ENCODE peak calls at places on chromosome 11, in seven cellular contexts. One of them, this sample, is unnamed.

GRCh38 chr11:120622189-120622912 is 110.8 kb downstream of the GRIK4 start:
- DNase-seq in retinal pigment epithelial cell: no peak
- DNase-seq in epithelial cell of esophagus: no peak
- DNase-seq in adrenal gland: peak; percentile 17
- DNase-seq in AG04450: no peak
- DNase-seq in mammary epithelial cell: no peak
- DNase-seq in stomach: no peak
- DNase-seq in this sample: no peak

GRCh38 chr11:109037856-109038780 is 373.2 kb downstream of the DDX10 start:
- DNase-seq in epithelial cell of esophagus: peak; percentile 42
- DNase-seq in mammary epithelial cell: peak; percentile 77
- DNase-seq in adrenal gland: no peak
- DNase-seq in stomach: no peak
- DNase-seq in retinal pigment epithelial cell: peak; percentile 86
- DNase-seq in AG04450: no peak
- DNase-seq in this sample: no peak

GRCh38 chr11:119590651-119591308 is 138.2 kb downstream of the NECTIN1 start:
- DNase-seq in AG04450: no peak
- DNase-seq in retinal pigment epithelial cell: peak; percentile 90
- DNase-seq in epithelial cell of esophagus: peak; percentile 97
- DNase-seq in adrenal gland: no peak
- DNase-seq in stomach: peak; percentile 45
- DNase-seq in mammary epithelial cell: peak; percentile 97
- DNase-seq in this sample: no peak

GRCh38 chr11:65027213-65028067 is at the start of gene SNX15:
- DNase-seq in AG04450: peak; percentile 92
- DNase-seq in adrenal gland: peak; percentile 95
- DNase-seq in retinal pigment epithelial cell: peak; percentile 89
- DNase-seq in stomach: peak; percentile 93
- DNase-seq in epithelial cell of esophagus: peak; percentile 97
- DNase-seq in mammary epithelial cell: peak; percentile 96
- DNase-seq in this sample: peak; percentile 88

GRCh38 chr11:14075118-14075601 is 112.6 kb downstream of the SPON1 start:
- DNase-seq in adrenal gland: no peak
- DNase-seq in stomach: no peak
- DNase-seq in epithelial cell of esophagus: peak; percentile 58
- DNase-seq in mammary epithelial cell: peak; percentile 89
- DNase-seq in retinal pigment epithelial cell: no peak
- DNase-seq in AG04450: no peak
- DNase-seq in this sample: no peak

GRCh38 chr11:134340354-134340964 is 8.7 kb downstream of the GLB1L2 start:
- DNase-seq in adrenal gland: no peak
- DNase-seq in epithelial cell of esophagus: no peak
- DNase-seq in mammary epithelial cell: no peak
- DNase-seq in AG04450: no peak
- DNase-seq in stomach: no peak
- DNase-seq in retinal pigment epithelial cell: no peak
- DNase-seq in this sample: no peak

GRCh38 chr11:124934862-124935547 is 842 bp downstream of the HEPACAM start:
- DNase-seq in AG04450: peak; percentile 86
- DNase-seq in adrenal gland: no peak
- DNase-seq in epithelial cell of esophagus: peak; percentile 53
- DNase-seq in stomach: no peak
- DNase-seq in retinal pigment epithelial cell: no peak
- DNase-seq in mammary epithelial cell: peak; percentile 46
- DNase-seq in this sample: no peak

GRCh38 chr11:115759622-115760527 is 255.7 kb upstream of the CADM1 start:
- DNase-seq in adrenal gland: peak; percentile 50
- DNase-seq in epithelial cell of esophagus: no peak
- DNase-seq in retinal pigment epithelial cell: no peak
- DNase-seq in AG04450: no peak
- DNase-seq in stomach: no peak
- DNase-seq in mammary epithelial cell: no peak
- DNase-seq in this sample: peak; percentile 34

GRCh38 chr11:94742645-94743044 is 25.5 kb upstream of the AMOTL1 start:
- DNase-seq in AG04450: no peak
- DNase-seq in epithelial cell of esophagus: no peak
- DNase-seq in adrenal gland: no peak
- DNase-seq in retinal pigment epithelial cell: no peak
- DNase-seq in mammary epithelial cell: no peak
- DNase-seq in stomach: no peak
- DNase-seq in this sample: no peak

GRCh38 chr11:76444065-76444383 is 794 bp upstream of the EMSY start:
- DNase-seq in AG04450: no peak
- DNase-seq in epithelial cell of esophagus: no peak
- DNase-seq in mammary epithelial cell: no peak
- DNase-seq in stomach: no peak
- DNase-seq in adrenal gland: no peak
- DNase-seq in retinal pigment epithelial cell: no peak
- DNase-seq in this sample: no peak

GRCh38 chr11:77082838-77083552 is 16.2 kb downstream of the CAPN5 start:
- DNase-seq in adrenal gland: peak; percentile 69
- DNase-seq in mammary epithelial cell: no peak
- DNase-seq in epithelial cell of esophagus: no peak
- DNase-seq in stomach: peak; percentile 47
- DNase-seq in AG04450: no peak
- DNase-seq in retinal pigment epithelial cell: no peak
- DNase-seq in this sample: no peak

GRCh38 chr11:44300881-44301855 is 8.8 kb downstream of the ALX4 start:
- DNase-seq in retinal pigment epithelial cell: no peak
- DNase-seq in stomach: no peak
- DNase-seq in AG04450: no peak
- DNase-seq in epithelial cell of esophagus: no peak
- DNase-seq in mammary epithelial cell: no peak
- DNase-seq in adrenal gland: no peak
- DNase-seq in this sample: no peak

GRCh38 chr11:79291948-79292347 is 148.9 kb downstream of the TENM4 start:
- DNase-seq in stomach: no peak
- DNase-seq in epithelial cell of esophagus: no peak
- DNase-seq in AG04450: no peak
- DNase-seq in mammary epithelial cell: no peak
- DNase-seq in adrenal gland: no peak
- DNase-seq in retinal pigment epithelial cell: no peak
- DNase-seq in this sample: no peak

GRCh38 chr11:87392665-87393064 is 354.9 kb downstream of the TMEM135 start:
- DNase-seq in mammary epithelial cell: no peak
- DNase-seq in adrenal gland: no peak
- DNase-seq in stomach: no peak
- DNase-seq in epithelial cell of esophagus: no peak
- DNase-seq in AG04450: no peak
- DNase-seq in retinal pigment epithelial cell: no peak
- DNase-seq in this sample: no peak

GRCh38 chr11:128734439-128735224 is 40.8 kb downstream of the FLI1 start:
- DNase-seq in epithelial cell of esophagus: no peak
- DNase-seq in adrenal gland: no peak
- DNase-seq in stomach: peak; percentile 50
- DNase-seq in mammary epithelial cell: no peak
- DNase-seq in AG04450: no peak
- DNase-seq in retinal pigment epithelial cell: no peak
- DNase-seq in this sample: no peak

GRCh38 chr11:62603072-62603408 is 1.4 kb upstream of the MTA2 start:
- DNase-seq in epithelial cell of esophagus: peak; percentile 22
- DNase-seq in stomach: no peak
- DNase-seq in mammary epithelial cell: no peak
- DNase-seq in AG04450: no peak
- DNase-seq in adrenal gland: no peak
- DNase-seq in retinal pigment epithelial cell: no peak
- DNase-seq in this sample: no peak

GRCh38 chr11:95711162-95711944 is 78.2 kb downstream of the FAM76B start:
- DNase-seq in adrenal gland: peak; percentile 16
- DNase-seq in epithelial cell of esophagus: no peak
- DNase-seq in AG04450: no peak
- DNase-seq in mammary epithelial cell: peak; percentile 23
- DNase-seq in stomach: no peak
- DNase-seq in retinal pigment epithelial cell: no peak
- DNase-seq in this sample: no peak

GRCh38 chr11:62004473-62004872 is 37.0 kb upstream of the FTH1 start:
- DNase-seq in AG04450: peak; percentile 42
- DNase-seq in stomach: no peak
- DNase-seq in adrenal gland: peak; percentile 26
- DNase-seq in mammary epithelial cell: peak; percentile 32
- DNase-seq in retinal pigment epithelial cell: peak; percentile 60
- DNase-seq in epithelial cell of esophagus: no peak
- DNase-seq in this sample: no peak

GRCh38 chr11:17672469-17672868 is 46.9 kb upstream of the MYOD1 start:
- DNase-seq in stomach: no peak
- DNase-seq in retinal pigment epithelial cell: no peak
- DNase-seq in adrenal gland: no peak
- DNase-seq in AG04450: no peak
- DNase-seq in epithelial cell of esophagus: no peak
- DNase-seq in mammary epithelial cell: no peak
- DNase-seq in this sample: no peak

GRCh38 chr11:113877673-113878060 is 2.3 kb upstream of the USP28 start:
- DNase-seq in AG04450: no peak
- DNase-seq in stomach: no peak
- DNase-seq in epithelial cell of esophagus: no peak
- DNase-seq in mammary epithelial cell: no peak
- DNase-seq in adrenal gland: no peak
- DNase-seq in retinal pigment epithelial cell: no peak
- DNase-seq in this sample: no peak

GRCh38 chr11:9490376-9490775 is 29.6 kb downstream of the ZNF143 start:
- DNase-seq in retinal pigment epithelial cell: no peak
- DNase-seq in stomach: no peak
- DNase-seq in adrenal gland: no peak
- DNase-seq in epithelial cell of esophagus: no peak
- DNase-seq in AG04450: no peak
- DNase-seq in mammary epithelial cell: no peak
- DNase-seq in this sample: no peak

GRCh38 chr11:62144641-62145255 is 20.9 kb downstream of the INCENP start:
- DNase-seq in stomach: peak; percentile 21
- DNase-seq in epithelial cell of esophagus: no peak
- DNase-seq in mammary epithelial cell: no peak
- DNase-seq in adrenal gland: no peak
- DNase-seq in retinal pigment epithelial cell: no peak
- DNase-seq in AG04450: no peak
- DNase-seq in this sample: no peak

GRCh38 chr11:128814856-128815705 is 52.0 kb downstream of the KCNJ1 start:
- DNase-seq in mammary epithelial cell: peak; percentile 76
- DNase-seq in retinal pigment epithelial cell: peak; percentile 67
- DNase-seq in AG04450: peak; percentile 42
- DNase-seq in stomach: no peak
- DNase-seq in epithelial cell of esophagus: peak; percentile 78
- DNase-seq in adrenal gland: peak; percentile 33
- DNase-seq in this sample: peak; percentile 46

GRCh38 chr11:44805152-44805461 is 78.3 kb downstream of the TSPAN18 start:
- DNase-seq in retinal pigment epithelial cell: no peak
- DNase-seq in stomach: no peak
- DNase-seq in epithelial cell of esophagus: no peak
- DNase-seq in AG04450: no peak
- DNase-seq in adrenal gland: no peak
- DNase-seq in mammary epithelial cell: no peak
- DNase-seq in this sample: no peak

GRCh38 chr11:94139421-94139820 is 10.8 kb downstream of the PANX1 start:
- DNase-seq in AG04450: no peak
- DNase-seq in stomach: no peak
- DNase-seq in retinal pigment epithelial cell: no peak
- DNase-seq in epithelial cell of esophagus: no peak
- DNase-seq in mammary epithelial cell: no peak
- DNase-seq in adrenal gland: no peak
- DNase-seq in this sample: peak; percentile 20

GRCh38 chr11:69144316-69144715 is 11.4 kb upstream of the SMIM38 start:
- DNase-seq in mammary epithelial cell: no peak
- DNase-seq in retinal pigment epithelial cell: peak; percentile 23
- DNase-seq in stomach: no peak
- DNase-seq in adrenal gland: no peak
- DNase-seq in epithelial cell of esophagus: peak; percentile 62
- DNase-seq in AG04450: no peak
- DNase-seq in this sample: no peak

GRCh38 chr11:69141742-69142141 is 14.0 kb upstream of the SMIM38 start:
- DNase-seq in stomach: peak; percentile 17
- DNase-seq in retinal pigment epithelial cell: no peak
- DNase-seq in adrenal gland: no peak
- DNase-seq in mammary epithelial cell: no peak
- DNase-seq in epithelial cell of esophagus: no peak
- DNase-seq in AG04450: no peak
- DNase-seq in this sample: no peak

GRCh38 chr11:69142894-69143293 is 12.8 kb upstream of the SMIM38 start:
- DNase-seq in stomach: peak; percentile 1
- DNase-seq in mammary epithelial cell: no peak
- DNase-seq in retinal pigment epithelial cell: no peak
- DNase-seq in epithelial cell of esophagus: no peak
- DNase-seq in AG04450: no peak
- DNase-seq in adrenal gland: no peak
- DNase-seq in this sample: no peak

GRCh38 chr11:69148377-69148762 is 7.4 kb upstream of the SMIM38 start:
- DNase-seq in AG04450: no peak
- DNase-seq in stomach: no peak
- DNase-seq in mammary epithelial cell: no peak
- DNase-seq in retinal pigment epithelial cell: no peak
- DNase-seq in adrenal gland: no peak
- DNase-seq in epithelial cell of esophagus: no peak
- DNase-seq in this sample: no peak

GRCh38 chr11:69144719-69145365 is 10.9 kb upstream of the SMIM38 start:
- DNase-seq in adrenal gland: no peak
- DNase-seq in epithelial cell of esophagus: peak; percentile 49
- DNase-seq in retinal pigment epithelial cell: peak; percentile 36
- DNase-seq in mammary epithelial cell: no peak
- DNase-seq in AG04450: peak; percentile 56
- DNase-seq in stomach: no peak
- DNase-seq in this sample: no peak
- TF ChIP-seq CTCF in adrenal gland: no peak
- TF ChIP-seq CTCF in epithelial cell of esophagus: no peak
- TF ChIP-seq CTCF in retinal pigment epithelial cell: peak; percentile 16
- TF ChIP-seq CTCF in mammary epithelial cell: no peak
- TF ChIP-seq CTCF in AG04450: peak; percentile 3
- TF ChIP-seq CTCF in stomach: no peak
- TF ChIP-seq CTCF in this sample: no peak

GRCh38 chr11:90113541-90113940 is 20.9 kb upstream of the NAALAD2 start:
- DNase-seq in epithelial cell of esophagus: peak; percentile 5
- DNase-seq in adrenal gland: no peak
- DNase-seq in stomach: no peak
- DNase-seq in retinal pigment epithelial cell: no peak
- DNase-seq in AG04450: no peak
- DNase-seq in mammary epithelial cell: no peak
- DNase-seq in this sample: no peak
- TF ChIP-seq CTCF in epithelial cell of esophagus: peak; percentile 18
- TF ChIP-seq CTCF in adrenal gland: peak; percentile 36
- TF ChIP-seq CTCF in stomach: no peak
- TF ChIP-seq CTCF in retinal pigment epithelial cell: peak; percentile 31
- TF ChIP-seq CTCF in AG04450: peak; percentile 40
- TF ChIP-seq CTCF in mammary epithelial cell: peak; percentile 13
- TF ChIP-seq CTCF in this sample: peak; percentile 72

GRCh38 chr11:35418847-35419712 is at the start of gene SLC1A2:
- DNase-seq in AG04450: no peak
- DNase-seq in retinal pigment epithelial cell: no peak
- DNase-seq in mammary epithelial cell: no peak
- DNase-seq in adrenal gland: no peak
- DNase-seq in stomach: no peak
- DNase-seq in epithelial cell of esophagus: peak; percentile 19
- DNase-seq in this sample: peak; percentile 32
- TF ChIP-seq CTCF in AG04450: peak; percentile 8
- TF ChIP-seq CTCF in retinal pigment epithelial cell: no peak
- TF ChIP-seq CTCF in mammary epithelial cell: no peak
- TF ChIP-seq CTCF in adrenal gland: no peak
- TF ChIP-seq CTCF in stomach: no peak
- TF ChIP-seq CTCF in epithelial cell of esophagus: no peak
- TF ChIP-seq CTCF in this sample: no peak

DNA sequence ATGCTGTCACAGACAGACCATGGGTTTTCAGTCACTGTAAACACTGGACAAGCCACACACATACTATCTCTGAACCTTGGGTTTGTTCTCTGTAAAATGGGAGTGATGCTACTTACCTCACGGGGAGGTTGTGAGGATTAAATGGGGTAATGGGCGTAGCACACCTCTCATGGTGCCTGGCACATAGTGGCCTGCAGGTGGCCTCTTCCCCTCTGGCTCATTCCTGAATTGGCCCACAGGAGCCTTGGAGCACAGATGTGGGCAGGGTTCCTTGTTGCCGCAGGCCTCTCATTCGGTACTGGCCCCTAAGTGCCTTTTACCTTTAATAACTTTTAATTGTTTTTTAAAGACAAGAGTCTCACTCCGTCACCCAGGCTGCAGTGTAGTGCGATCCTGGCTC is 11.7 kb downstream of the MICAL2 start:
- DNase-seq in stomach: no peak
- DNase-seq in epithelial cell of esophagus: peak; percentile 50
- DNase-seq in AG04450: no peak
- DNase-seq in mammary epithelial cell: no peak
- DNase-seq in retinal pigment epithelial cell: no peak
- DNase-seq in adrenal gland: no peak
- DNase-seq in this sample: no peak
- TF ChIP-seq CTCF in stomach: peak; percentile 17
- TF ChIP-seq CTCF in epithelial cell of esophagus: peak; percentile 49
- TF ChIP-seq CTCF in AG04450: peak; percentile 47
- TF ChIP-seq CTCF in mammary epithelial cell: peak; percentile 51
- TF ChIP-seq CTCF in retinal pigment epithelial cell: peak; percentile 56
- TF ChIP-seq CTCF in adrenal gland: no peak
- TF ChIP-seq CTCF in this sample: peak; percentile 44